ENCODE peak calls at places on chromosome 15, in nine cellular contexts. H, Y, Z, D, T, U, X, C and N are unnamed samples.

GRCh38 chr15:90883971-90884718 is at the start of gene FES:
- DNase-seq in H (peak), Y (no peak), Z (peak), D (peak), T (peak), U (no peak), X (peak), C (no peak), N (peak)

GRCh38 chr15:51133140-51133630 is 38.5 kb upstream of the TNFAIP8L3 start:
- DNase-seq in H (no peak), Y (no peak), Z (no peak), D (no peak), T (no peak), U (no peak), X (no peak), C (no peak), N (no peak)

GRCh38 chr15:73858062-73858461 is 15.3 kb upstream of the TBC1D21 start:
- DNase-seq in H (no peak), Y (no peak), Z (no peak), D (no peak), T (no peak), U (no peak), X (no peak), C (no peak), N (no peak)

GRCh38 chr15:101498076-101498730 is 8.7 kb upstream of the PCSK6 start:
- DNase-seq in H (no peak), Y (no peak), Z (no peak), D (no peak), T (no peak), U (no peak), X (no peak), C (no peak), N (no peak)

GRCh38 chr15:75107905-75108838 is 84.8 kb downstream of the PPCDC start:
- DNase-seq in H (no peak), Y (peak), Z (peak), D (peak), T (peak), U (peak), X (peak), C (peak), N (no peak)

GRCh38 chr15:35194296-35194695 is 109.2 kb upstream of the NANOGP8 start:
- DNase-seq in H (no peak), Y (no peak), Z (no peak), D (peak), T (peak), U (no peak), X (no peak), C (no peak), N (no peak)

GRCh38 chr15:41727143-41727542 is 47.1 kb upstream of the MAPKBP1 start:
- DNase-seq in H (no peak), Y (peak), Z (peak), D (peak), T (peak), U (no peak), X (no peak), C (peak), N (no peak)

GRCh38 chr15:70488002-70488605 is 275.3 kb downstream of the UACA start:
- DNase-seq in H (peak), Y (peak), Z (peak), D (peak), T (peak), U (peak), X (peak), C (no peak), N (peak)

GRCh38 chr15:49137861-49138260 is 17.5 kb downstream of the COPS2 start:
- DNase-seq in H (no peak), Y (peak), Z (peak), D (no peak), T (peak), U (no peak), X (no peak), C (no peak), N (no peak)

GRCh38 chr15:42107483-42107882 is 13.1 kb upstream of the PLA2G4D start:
- DNase-seq in H (no peak), Y (no peak), Z (no peak), D (no peak), T (no peak), U (peak), X (no peak), C (no peak), N (no peak)

GRCh38 chr15:43775411-43775965 is 1.3 kb downstream of the ELL3 start:
- DNase-seq in H (no peak), Y (peak), Z (peak), D (no peak), T (peak), U (no peak), X (no peak), C (no peak), N (no peak)

GRCh38 chr15:56496635-56497034 is 31.7 kb upstream of the MNS1 start:
- DNase-seq in H (no peak), Y (peak), Z (peak), D (peak), T (peak), U (peak), X (peak), C (peak), N (no peak)

GRCh38 chr15:72086010-72086697 is 31.8 kb downstream of the MYO9A start:
- DNase-seq in H (peak), Y (no peak), Z (no peak), D (no peak), T (no peak), U (no peak), X (no peak), C (no peak), N (no peak)

GRCh38 chr15:69954726-69955125 is 143.0 kb downstream of the TLE3 start:
- DNase-seq in H (no peak), Y (no peak), Z (no peak), D (no peak), T (no peak), U (no peak), X (no peak), C (no peak), N (no peak)

GRCh38 chr15:45402955-45403892 is 24.9 kb upstream of the GATM start:
- DNase-seq in H (peak), Y (peak), Z (peak), D (peak), T (peak), U (peak), X (peak), C (no peak), N (peak)

GRCh38 chr15:90924375-90924774 is 8.0 kb downstream of the HDDC3 start:
- DNase-seq in H (no peak), Y (no peak), Z (no peak), D (no peak), T (no peak), U (peak), X (peak), C (no peak), N (no peak)

DNA sequence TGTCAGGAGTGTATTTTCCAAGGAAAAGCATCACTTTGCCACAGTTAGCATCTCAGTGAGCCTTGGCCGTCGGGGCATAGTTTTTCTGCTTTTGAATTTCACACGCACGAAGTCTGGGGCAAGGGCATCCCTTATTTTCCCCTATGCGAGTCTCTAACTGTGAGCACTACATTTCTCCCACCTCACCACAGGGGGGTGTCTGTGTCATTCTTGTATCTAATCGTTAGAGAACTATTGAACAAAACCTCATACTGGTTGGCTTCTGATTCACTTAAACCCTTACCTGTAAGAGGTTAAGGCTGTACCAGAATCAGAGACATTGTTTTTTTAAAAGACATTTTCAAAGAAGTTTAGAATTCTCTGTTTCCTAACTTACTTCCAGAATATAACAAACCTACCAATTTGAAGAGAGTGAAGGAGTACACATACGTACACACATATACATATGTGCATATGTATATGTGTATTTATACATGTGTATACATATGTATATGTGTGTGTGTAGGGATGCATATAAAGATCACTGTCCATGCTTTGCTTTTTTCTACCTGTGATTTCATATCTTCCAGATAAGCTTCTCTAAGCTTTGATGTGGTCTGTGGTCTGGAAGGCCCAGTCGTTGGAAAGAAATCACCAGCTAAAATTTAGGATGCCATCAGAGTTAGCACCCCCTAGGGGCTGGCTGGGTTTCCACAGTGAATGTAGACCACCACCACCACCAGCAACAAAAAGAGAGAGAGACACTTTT is 49.4 kb downstream of the MYZAP start:
- DNase-seq in H (no peak), Y (no peak), Z (peak), D (peak), T (peak), U (peak), X (peak), C (peak), N (peak)
- TF ChIP-seq CTCF in H (peak), Y (peak), Z (peak), D (peak), T (peak), U (peak), X (peak), C (peak), N (peak)

DNA sequence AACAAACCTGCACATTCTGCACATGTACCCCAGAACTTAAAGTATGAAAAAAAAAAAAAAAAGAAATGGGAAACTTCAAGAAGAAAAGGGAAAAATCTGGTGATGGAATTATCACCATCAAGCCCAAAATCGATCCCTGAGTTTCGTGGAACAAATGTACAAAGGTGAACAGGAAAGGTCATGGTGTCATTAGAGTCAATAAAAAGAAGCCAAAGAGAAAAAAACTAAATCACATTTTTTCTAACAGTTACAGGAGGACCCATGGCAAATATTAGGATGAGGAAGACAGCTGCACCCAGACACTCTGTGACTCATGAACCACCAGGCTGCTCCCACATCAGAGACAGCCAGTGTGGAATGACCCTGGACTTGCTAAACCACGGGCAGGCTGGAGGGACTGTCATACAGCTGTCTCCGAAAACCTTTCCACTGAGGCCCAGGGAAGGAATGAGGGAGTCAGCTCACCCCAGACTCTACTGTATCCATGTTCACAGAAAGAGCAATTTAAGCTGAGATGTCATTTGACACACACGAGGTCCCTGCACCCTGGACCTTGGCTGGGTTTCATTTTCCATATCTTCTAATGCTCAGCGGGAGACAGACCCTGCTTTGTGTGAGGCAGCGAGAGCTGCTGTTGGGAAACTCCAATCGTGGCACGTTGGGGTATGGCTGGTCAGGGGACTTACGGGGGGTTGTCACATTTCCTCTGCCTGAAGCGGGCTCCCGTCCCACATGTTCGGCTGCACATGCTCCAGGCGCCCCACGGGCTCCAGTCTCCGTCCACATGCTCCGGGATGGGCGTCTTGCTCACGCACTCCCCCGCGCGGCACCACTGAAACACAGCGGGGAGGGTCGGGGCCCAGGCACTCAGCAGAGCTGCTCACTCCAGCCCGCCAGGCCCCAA is 210.2 kb downstream of the ADAMTS17 start:
- DNase-seq in H (peak), Y (no peak), Z (no peak), D (peak), T (peak), U (peak), X (peak), C (no peak), N (peak)
- TF ChIP-seq CTCF in H (peak), Y (no peak), Z (no peak), D (peak), T (peak), U (peak), X (peak), C (no peak), N (no peak)

GRCh38 chr15:88804257-88804656 is 1.0 kb downstream of the ACAN start:
- DNase-seq in H (no peak), Y (no peak), Z (no peak), D (no peak), T (no peak), U (no peak), X (no peak), C (no peak), N (no peak)
- TF ChIP-seq CTCF in H (no peak), Y (no peak), Z (no peak), D (no peak), T (no peak), U (no peak), X (no peak), C (no peak), N (no peak)

GRCh38 chr15:99343836-99344551 is 92.7 kb downstream of the LRRC28 start:
- DNase-seq in H (peak), Y (no peak), Z (peak), D (peak), T (peak), U (peak), X (peak), C (no peak), N (peak)
- TF ChIP-seq CTCF in H (peak), Y (peak), Z (peak), D (peak), T (peak), U (peak), X (peak), C (no peak), N (peak)

GRCh38 chr15:65962187-65962586 is 92.9 kb downstream of the RAB11A start:
- DNase-seq in H (no peak), Y (no peak), Z (no peak), D (no peak), T (peak), U (no peak), X (no peak), C (no peak), N (no peak)
- TF ChIP-seq CTCF in H (peak), Y (no peak), Z (peak), D (no peak), T (no peak), U (no peak), X (no peak), C (no peak), N (no peak)

DNA sequence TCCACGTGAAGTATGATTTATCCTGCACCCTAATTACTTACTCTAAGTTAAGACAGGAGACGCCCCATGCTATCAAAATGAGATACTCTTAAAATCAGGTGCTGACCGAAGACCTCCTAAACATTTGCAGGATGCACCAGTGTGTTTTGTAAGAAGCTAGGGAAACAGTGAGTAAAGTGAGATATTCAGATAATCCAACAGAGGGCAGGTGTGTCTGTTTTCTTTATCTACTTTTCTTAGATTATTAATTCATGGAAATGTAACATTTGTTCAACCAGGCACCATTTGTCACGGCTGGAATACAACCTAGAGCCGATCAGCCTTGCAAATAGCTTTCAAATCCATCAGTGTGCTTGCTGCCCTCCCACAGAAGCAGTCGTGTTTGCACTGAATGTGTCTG is 202.0 kb upstream of the CHRM5 start:
- DNase-seq in H (no peak), Y (no peak), Z (peak), D (no peak), T (peak), U (no peak), X (no peak), C (no peak), N (no peak)
- TF ChIP-seq CTCF in H (no peak), Y (no peak), Z (no peak), D (no peak), T (no peak), U (no peak), X (no peak), C (no peak), N (no peak)

DNA sequence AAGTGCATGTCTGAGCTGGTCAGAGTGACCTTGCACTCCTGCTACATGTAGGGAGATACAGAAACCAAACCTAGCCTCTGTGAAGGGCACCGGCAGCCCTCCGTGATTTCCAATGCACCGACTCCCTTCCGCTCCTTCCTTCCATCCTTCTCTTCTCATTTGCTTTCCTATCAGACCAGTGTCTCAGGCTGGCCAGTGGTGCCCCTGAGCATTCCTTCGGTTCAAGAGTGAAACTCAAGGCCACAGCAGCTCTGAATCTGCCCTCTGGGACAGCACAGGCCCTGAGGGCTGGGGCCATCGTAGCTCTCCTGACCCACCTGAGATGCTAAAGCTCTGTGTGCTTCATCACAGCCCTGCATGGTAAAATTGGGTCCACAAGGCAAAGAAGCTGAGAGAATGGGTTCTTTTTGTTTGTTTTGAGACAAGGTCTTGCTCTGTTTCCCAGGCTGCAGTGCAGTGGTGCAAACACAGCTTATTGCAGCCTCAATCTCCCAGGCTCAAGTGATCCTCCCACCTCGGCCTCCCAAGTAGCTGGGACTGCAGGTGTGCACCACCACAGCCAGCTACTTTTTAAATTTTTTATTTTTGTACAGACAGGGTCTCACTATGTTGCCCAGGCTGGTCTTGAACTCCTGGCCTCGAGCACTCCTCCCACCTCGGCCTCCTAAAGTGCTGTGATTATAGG is 2.3 kb upstream of the BMF start:
- DNase-seq in H (no peak), Y (no peak), Z (no peak), D (no peak), T (no peak), U (no peak), X (peak), C (no peak), N (no peak)
- TF ChIP-seq CTCF in H (no peak), Y (no peak), Z (no peak), D (no peak), T (no peak), U (no peak), X (no peak), C (no peak), N (no peak)

DNA sequence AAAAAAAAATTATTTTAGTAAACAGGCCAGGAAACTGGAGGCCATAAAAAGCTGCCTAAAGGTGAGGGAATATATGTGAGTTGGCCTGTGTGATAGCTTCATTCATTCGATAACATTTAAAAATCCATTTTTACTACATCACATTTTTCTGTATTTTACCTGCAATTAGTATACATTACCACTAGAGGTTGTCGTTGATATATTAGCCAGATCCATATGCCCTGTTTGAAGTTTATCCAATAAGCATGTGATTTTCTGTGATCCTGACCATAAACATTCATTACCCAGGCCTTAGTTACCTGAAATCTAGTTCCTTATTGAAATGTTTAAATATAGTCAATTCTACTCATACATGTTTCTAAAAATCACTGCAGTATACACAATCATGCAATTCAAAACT is 71.4 kb downstream of the ARNT2 start:
- DNase-seq in H (no peak), Y (no peak), Z (no peak), D (no peak), T (no peak), U (no peak), X (no peak), C (no peak), N (no peak)
- TF ChIP-seq CTCF in H (no peak), Y (peak), Z (peak), D (peak), T (peak), U (peak), X (no peak), C (no peak), N (peak)

GRCh38 chr15:80203361-80203885 is 48.6 kb downstream of the CTXND1 start:
- DNase-seq in H (no peak), Y (no peak), Z (no peak), D (no peak), T (no peak), U (no peak), X (no peak), C (no peak), N (peak)
- TF ChIP-seq CTCF in H (no peak), Y (no peak), Z (no peak), D (no peak), T (no peak), U (no peak), X (no peak), C (no peak), N (no peak)